ENCODE peak calls at places on chromosomes 16 and 17, in six cellular contexts. I, E, U, S, G and H are unnamed samples.

GRCh38 chr17:38750312-38751121 is 2.0 kb upstream of the PSMB3 start:
- DNase-seq in I (peak), E (no peak), U (no peak), G (peak), S (peak), H (peak)

GRCh38 chr17:36931096-36931696 is 6.1 kb upstream of the LHX1 start:
- DNase-seq in S (no peak), I (no peak), E (no peak), G (no peak), U (no peak), H (no peak)

GRCh38 chr16:11392041-11392581 is 46.9 kb downstream of the RMI2 start:
- DNase-seq in U (no peak), G (no peak), S (no peak), E (no peak), I (no peak), H (no peak)

GRCh38 chr17:81074875-81075274 is 39.9 kb downstream of the BAIAP2 start:
- DNase-seq in U (no peak), G (no peak), S (no peak), I (no peak), E (no peak), H (peak)

GRCh38 chr16:11101695-11102522 is 154.1 kb downstream of the SOCS1 start:
- DNase-seq in S (peak), E (no peak), G (no peak), U (no peak), I (peak), H (no peak)

GRCh38 chr17:10579270-10579669 is 29.8 kb upstream of the MYH2 start:
- DNase-seq in S (no peak), U (no peak), I (no peak), G (no peak), E (no peak), H (peak)

GRCh38 chr17:59651346-59651745 is 31.7 kb downstream of the CLTC start:
- DNase-seq in E (no peak), I (no peak), G (no peak), U (peak), S (no peak), H (no peak)

GRCh38 chr17:11240841-11241610 is at the start of gene SHISA6:
- DNase-seq in S (no peak), E (no peak), G (no peak), I (peak), U (no peak), H (peak)

GRCh38 chr17:47413872-47414271 is 90.1 kb downstream of the EFCAB13 start:
- DNase-seq in G (no peak), I (no peak), S (no peak), U (no peak), E (no peak), H (no peak)

GRCh38 chr16:3171181-3171854 is 16.7 kb upstream of the OR1F1 start:
- DNase-seq in I (no peak), S (no peak), U (no peak), E (no peak), G (no peak), H (no peak)

GRCh38 chr16:58032710-58033293 is 7.2 kb downstream of the MMP15 start:
- DNase-seq in S (no peak), I (no peak), E (no peak), U (no peak), G (no peak), H (peak)

GRCh38 chr17:17570207-17570797 is 21.2 kb downstream of the PEMT start:
- DNase-seq in G (peak), I (no peak), S (peak), E (no peak), U (peak), H (peak)

GRCh38 chr17:70521821-70522256 is 352.5 kb downstream of the KCNJ2 start:
- DNase-seq in S (peak), U (peak), I (peak), E (no peak), G (peak), H (no peak)

GRCh38 chr16:55717326-55717725 is 61.5 kb downstream of the SLC6A2 start:
- DNase-seq in I (no peak), E (no peak), U (no peak), S (no peak), G (no peak), H (no peak)

GRCh38 chr16:67518676-67519075 is 10.0 kb upstream of the RIPOR1 start:
- DNase-seq in S (no peak), I (no peak), G (no peak), E (no peak), U (no peak), H (no peak)

GRCh38 chr16:85136213-85136704 is 24.0 kb upstream of the CIBAR2 start:
- DNase-seq in E (no peak), I (no peak), G (no peak), S (no peak), U (no peak), H (no peak)

GRCh38 chr16:3824121-3824795 is 56.3 kb downstream of the CREBBP start:
- DNase-seq in E (no peak), G (no peak), S (no peak), I (no peak), U (no peak), H (no peak)

GRCh38 chr16:72856797-72857196 is 191.1 kb downstream of the ZFHX3 start:
- DNase-seq in S (no peak), E (no peak), U (no peak), I (peak), G (no peak), H (peak)

GRCh38 chr17:78072961-78073360 is 55.6 kb downstream of the TMC6 start:
- DNase-seq in E (no peak), G (no peak), U (no peak), S (no peak), I (no peak), H (no peak)

GRCh38 chr16:83037102-83037501 is 410.3 kb downstream of the CDH13 start:
- DNase-seq in G (no peak), I (no peak), S (no peak), U (no peak), E (no peak), H (no peak)

GRCh38 chr17:48756816-48757215 is 28.3 kb upstream of the HOXB13 start:
- DNase-seq in E (no peak), S (no peak), G (no peak), I (no peak), U (no peak), H (no peak)

GRCh38 chr17:77491921-77492445 is 351.2 kb downstream of the SEC14L1 start:
- DNase-seq in U (no peak), E (no peak), I (no peak), S (no peak), G (no peak), H (no peak)

GRCh38 chr16:86891121-86891520 is 312.8 kb downstream of the FOXL1 start:
- DNase-seq in E (no peak), G (no peak), S (no peak), I (no peak), U (no peak), H (no peak)

GRCh38 chr17:17096438-17097178 is 54.4 kb downstream of the MPRIP start:
- DNase-seq in G (no peak), U (peak), I (no peak), E (no peak), S (no peak), H (no peak)

GRCh38 chr16:88979616-88980015 is 2.6 kb upstream of the CBFA2T3 start:
- DNase-seq in G (no peak), S (no peak), I (no peak), U (no peak), E (no peak), H (no peak)

GRCh38 chr16:56743840-56744239 is 13.9 kb downstream of the NUP93 start:
- DNase-seq in G (no peak), E (no peak), U (peak), S (peak), I (no peak), H (peak)

GRCh38 chr17:48023408-48024148 is 14.0 kb downstream of the COPZ2 start:
- DNase-seq in E (peak), I (peak), G (peak), S (peak), U (peak), H (peak)

GRCh38 chr17:61000911-61001310 is 323.3 kb downstream of the BCAS3 start:
- DNase-seq in I (no peak), U (peak), S (peak), G (no peak), E (no peak), H (peak)

GRCh38 chr16:80554037-80554436 is 13.2 kb downstream of the DYNLRB2 start:
- DNase-seq in S (no peak), I (no peak), U (no peak), E (no peak), G (no peak), H (no peak)

GRCh38 chr16:3256876-3257465 is 538 bp upstream of the MEFV start:
- DNase-seq in U (peak), G (no peak), S (peak), I (no peak), E (no peak), H (no peak)

GRCh38 chr17:8986295-8986694 is 20.8 kb upstream of the PIK3R5 start:
- DNase-seq in E (no peak), G (no peak), U (no peak), S (no peak), I (no peak), H (no peak)

GRCh38 chr17:82370471-82371332 is 863 bp upstream of the UTS2R start:
- DNase-seq in S (peak), G (no peak), I (no peak), E (no peak), U (no peak), H (no peak)

GRCh38 chr16:56776562-56776961 is 46.6 kb downstream of the NUP93 start:
- DNase-seq in S (peak), U (peak), E (no peak), G (no peak), I (peak), H (no peak)

GRCh38 chr17:77746391-77746790 is 212.1 kb upstream of the TNRC6C start:
- DNase-seq in E (no peak), G (no peak), U (no peak), I (no peak), S (no peak), H (peak)

GRCh38 chr17:41308251-41308917 is 725 bp downstream of the KRTAP16-1 start:
- DNase-seq in U (no peak), E (peak), I (no peak), G (no peak), S (no peak), H (no peak)

GRCh38 chr16:2224183-2224486 is 744 bp downstream of the E4F1 start:
- DNase-seq in U (no peak), G (no peak), E (no peak), S (peak), I (no peak), H (no peak)

GRCh38 chr16:57245472-57246113 is 534 bp downstream of the ARL2BP start:
- DNase-seq in G (no peak), U (no peak), E (no peak), I (no peak), S (peak), H (peak)

GRCh38 chr17:82217530-82218204 is 5.0 kb upstream of the CCDC57 start:
- DNase-seq in I (no peak), G (no peak), E (no peak), S (peak), U (peak), H (no peak)